ENCODE peak calls at places on chromosomes 12 and 14, in eight cellular contexts. Q is kidney; P is SIG-M5; Y is H1; S is T-helper 22 cell; U is AG08396; M is left ventricle myocardium inferior; G is stimulated activated CD4-positive, alpha-beta T cell treated with anti-CD3 and anti-CD28 coated beads, Interleukin-4, amount 100 ng/mL, for 48 hours. Z is an unnamed sample.

GRCh38 chr14:99609245-99610117 is 5.5 kb upstream of the CCDC85C start:
- DNase-seq in Q (no peak), P (no peak), Y (no peak), S (no peak), U (no peak), M (no peak), G (no peak), Z (no peak)

GRCh38 chr14:31025335-31026075 is at the start of gene AP4S1:
- DNase-seq in Q (peak), P (no peak), Y (no peak), S (peak), U (peak), M (peak), G (peak), Z (peak)

GRCh38 chr14:88611878-88612277 is 49.0 kb downstream of the ZC3H14 start:
- DNase-seq in Q (no peak), P (no peak), Y (no peak), S (no peak), U (no peak), M (no peak), G (no peak), Z (no peak)

GRCh38 chr12:120194534-120195395 is at the start of gene GCN1:
- DNase-seq in Q (peak), P (no peak), Y (peak), S (peak), U (peak), M (peak), G (peak), Z (peak)

GRCh38 chr14:104546591-104547309 is 32.8 kb upstream of the C14orf180 start:
- DNase-seq in Q (peak), P (no peak), Y (no peak), S (no peak), U (no peak), M (no peak), G (no peak), Z (no peak)

GRCh38 chr12:25287610-25288009 is 36.9 kb upstream of the KRAS start:
- DNase-seq in Q (no peak), P (no peak), Y (no peak), S (no peak), U (no peak), M (no peak), G (no peak), Z (no peak)

GRCh38 chr12:21773263-21773741 is 1.2 kb downstream of the KCNJ8 start:
- DNase-seq in Q (peak), P (no peak), Y (peak), S (no peak), U (peak), M (peak), G (no peak), Z (no peak)

GRCh38 chr12:24615967-24616411 is 332.9 kb downstream of the BCAT1 start:
- DNase-seq in Q (no peak), P (no peak), Y (no peak), S (no peak), U (no peak), M (no peak), G (no peak), Z (no peak)

GRCh38 chr12:5395443-5396401 is 36.2 kb upstream of the NTF3 start:
- DNase-seq in Q (peak), P (no peak), Y (no peak), S (no peak), U (no peak), M (no peak), G (no peak), Z (no peak)

GRCh38 chr12:71010143-71010479 is 89.6 kb upstream of the PTPRR start:
- DNase-seq in Q (no peak), P (no peak), Y (no peak), S (no peak), U (no peak), M (no peak), G (no peak), Z (no peak)

GRCh38 chr12:55068416-55069010 is 48.7 kb downstream of the NEUROD4 start:
- DNase-seq in Q (no peak), P (no peak), Y (no peak), S (no peak), U (peak), M (no peak), G (no peak), Z (no peak)

GRCh38 chr14:93744876-93745275 is 43.4 kb downstream of the PRIMA1 start:
- DNase-seq in Q (no peak), P (no peak), Y (no peak), S (no peak), U (no peak), M (no peak), G (no peak), Z (peak)

GRCh38 chr12:40054554-40055226 is 51.2 kb downstream of the SLC2A13 start:
- DNase-seq in Q (no peak), P (no peak), Y (no peak), S (no peak), U (peak), M (peak), G (no peak), Z (no peak)

GRCh38 chr14:100534528-100535286 is 52.5 kb downstream of the BEGAIN start:
- DNase-seq in Q (peak), P (no peak), Y (no peak), S (no peak), U (no peak), M (peak), G (no peak), Z (peak)

GRCh38 chr14:22502551-22502950 is 86.5 kb downstream of the DAD1 start:
- DNase-seq in Q (no peak), P (no peak), Y (no peak), S (no peak), U (no peak), M (no peak), G (no peak), Z (no peak)

GRCh38 chr14:50083467-50084337 is 32.7 kb downstream of the VCPKMT start:
- DNase-seq in Q (peak), P (no peak), Y (no peak), S (peak), U (no peak), M (no peak), G (no peak), Z (no peak)

GRCh38 chr12:104856548-104856947 is 101.5 kb downstream of the SLC41A2 start:
- DNase-seq in Q (no peak), P (no peak), Y (no peak), S (no peak), U (no peak), M (no peak), G (no peak), Z (no peak)

GRCh38 chr14:37595809-37596595 is 573 bp downstream of the TTC6 start:
- DNase-seq in Q (peak), P (peak), Y (no peak), S (peak), U (no peak), M (no peak), G (peak), Z (peak)

GRCh38 chr12:138898-139534 is 72.4 kb downstream of the IQSEC3 start:
- DNase-seq in Q (no peak), P (no peak), Y (no peak), S (no peak), U (peak), M (peak), G (no peak), Z (no peak)

GRCh38 chr12:6363330-6364036 is 11.9 kb downstream of the SCNN1A start:
- DNase-seq in Q (peak), P (no peak), Y (no peak), S (peak), U (peak), M (peak), G (peak), Z (no peak)

GRCh38 chr14:101899263-101899662 is 65.1 kb upstream of the DYNC1H1 start:
- DNase-seq in Q (no peak), P (no peak), Y (no peak), S (no peak), U (no peak), M (no peak), G (no peak), Z (no peak)

GRCh38 chr12:60148831-60149230 is 553.0 kb downstream of the SLC16A7 start:
- DNase-seq in Q (no peak), P (no peak), Y (no peak), S (no peak), U (peak), M (no peak), G (no peak), Z (no peak)

GRCh38 chr14:78606111-78606510 is 435.9 kb downstream of the NRXN3 start:
- DNase-seq in Q (no peak), P (no peak), Y (no peak), S (no peak), U (peak), M (no peak), G (no peak), Z (no peak)

GRCh38 chr12:5873341-5873919 is 71.6 kb downstream of the ANO2 start:
- DNase-seq in Q (no peak), P (no peak), Y (no peak), S (no peak), U (no peak), M (no peak), G (no peak), Z (no peak)

GRCh38 chr12:124700810-124701594 is 133.6 kb upstream of the NCOR2 start:
- DNase-seq in Q (peak), P (no peak), Y (no peak), S (no peak), U (peak), M (no peak), G (no peak), Z (no peak)

GRCh38 chr12:3087758-3088157 is 10.6 kb downstream of the TSPAN9 start:
- DNase-seq in Q (no peak), P (no peak), Y (no peak), S (no peak), U (no peak), M (no peak), G (no peak), Z (no peak)

GRCh38 chr12:127728285-127728684 is 538.7 kb upstream of the TMEM132C start:
- DNase-seq in Q (no peak), P (no peak), Y (no peak), S (no peak), U (peak), M (no peak), G (no peak), Z (no peak)

GRCh38 chr14:50647753-50648152 is 20.4 kb downstream of the SAV1 start:
- DNase-seq in Q (no peak), P (no peak), Y (no peak), S (no peak), U (no peak), M (no peak), G (no peak), Z (no peak)

GRCh38 chr14:61438497-61438859 is 117.1 kb downstream of the PRKCH start:
- DNase-seq in Q (no peak), P (no peak), Y (no peak), S (no peak), U (no peak), M (no peak), G (no peak), Z (no peak)

GRCh38 chr14:65772901-65773574 is 360.5 kb downstream of the FUT8 start:
- DNase-seq in Q (no peak), P (no peak), Y (no peak), S (no peak), U (no peak), M (no peak), G (no peak), Z (no peak)